ENCODE peak calls at places on chromosomes 4 and X, in four cellular contexts. D is H1, O is upper lobe of right lung, G is body of pancreas. I is an unnamed sample.

GRCh38 chrX:72569786-72570185 is 2.9 kb downstream of the HDAC8 start:
- DNase-seq in D (no peak), G (no peak), O (no peak), I (no peak)

GRCh38 chr4:169270156-169270809 is 473 bp downstream of the SH3RF1 start:
- DNase-seq in G (peak; percentile 87), D (peak; percentile 82), O (peak; percentile 84), I (peak; percentile 53)

GRCh38 chr4:2327579-2327978 is 65.7 kb upstream of the MXD4 start:
- DNase-seq in D (no peak), O (no peak), G (no peak), I (no peak)

GRCh38 chr4:23686169-23686903 is 203.5 kb downstream of the PPARGC1A start:
- DNase-seq in O (no peak), D (no peak), G (no peak), I (no peak)

GRCh38 chr4:181756451-181756850 is 486.8 kb upstream of the TENM3 start:
- DNase-seq in G (no peak), D (no peak), O (no peak), I (no peak)

GRCh38 chr4:89617256-89617655 is 219.7 kb downstream of the SNCA start:
- DNase-seq in D (no peak), O (no peak), G (no peak), I (no peak)

GRCh38 chr4:139675651-139676050 is 10.0 kb downstream of the MGST2 start:
- DNase-seq in O (no peak), D (no peak), G (no peak), I (no peak)

GRCh38 chr4:140901736-140902336 is 145.7 kb upstream of the TBC1D9 start:
- DNase-seq in D (no peak), G (no peak), O (no peak), I (no peak)

GRCh38 chrX:135985123-135985973 is at the start of gene SLC9A6:
- DNase-seq in G (peak; percentile 84), D (peak; percentile 66), O (peak; percentile 90), I (peak; percentile 82)

GRCh38 chrX:17046478-17047097 is 100.1 kb downstream of the REPS2 start:
- DNase-seq in O (no peak), D (peak; percentile 53), G (peak; percentile 84), I (peak; percentile 52)

GRCh38 chr4:16588170-16588569 is 310.3 kb downstream of the LDB2 start:
- DNase-seq in O (no peak), D (no peak), G (no peak), I (no peak)
- H3K27ac ChIP-seq in O (no peak overlapping the region), D (no peak overlapping the region), G (no peak overlapping the region), I (no peak overlapping the region)

DNA sequence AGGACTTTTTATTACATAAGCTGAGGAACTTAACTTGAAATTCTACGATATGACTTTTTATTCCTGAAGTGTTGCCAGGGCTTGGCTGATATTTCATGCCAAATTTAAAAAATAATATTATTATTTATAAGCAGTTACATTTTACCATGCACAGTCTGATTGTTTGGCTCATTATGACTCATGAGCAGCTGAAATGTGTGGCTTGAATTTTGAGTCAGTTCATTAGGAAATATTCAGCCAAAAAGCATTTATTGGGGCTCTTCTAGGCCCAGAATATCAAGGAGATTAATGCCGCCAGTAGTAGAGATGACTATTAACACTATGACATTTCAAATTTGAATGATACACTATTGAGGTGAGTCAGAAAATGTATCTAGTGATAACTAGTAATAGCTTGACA is 128.9 kb upstream of the LIMCH1 start:
- DNase-seq in D (no peak), G (no peak), O (no peak), I (no peak)
- H3K4me1 ChIP-seq in D (no peaks in the 10 kb centered on the region), G (peaks cover 13% of the 10 kb centered on the region), O (peaks cover 25% of the 10 kb centered on the region), I (peaks cover 60% of the 10 kb centered on the region)

GRCh38 chr4:24867766-24868296 is 45.0 kb downstream of the CCDC149 start:
- DNase-seq in O (no peak), D (no peak), G (no peak), I (no peak)
- H3K36me3 ChIP-seq in O (peaks cover 20% of the 10 kb centered on the region), D (peaks cover 2% of the 10 kb centered on the region), G (no peaks in the 10 kb centered on the region), I (peaks cover 57% of the 10 kb centered on the region)

GRCh38 chrX:103329991-103330390 is at the start of gene TCEAL7:
- DNase-seq in O (no peak), D (no peak), G (no peak), I (peak; percentile 64)
- H3K27ac ChIP-seq in O (no peak within 1 kb of the TSS), D (no peak within 1 kb of the TSS), G (no peak within 1 kb of the TSS), I (no peak within 1 kb of the TSS)

GRCh38 chr4:147776600-147777175 is 44.8 kb downstream of the ARHGAP10 start:
- DNase-seq in D (no peak), G (no peak), O (no peak), I (no peak)

GRCh38 chr4:147780137-147780777 is 48.4 kb downstream of the ARHGAP10 start:
- DNase-seq in D (no peak), O (peak; percentile 78), G (no peak), I (peak; percentile 61)

GRCh38 chr4:147779449-147779848 is 47.6 kb downstream of the ARHGAP10 start:
- DNase-seq in D (no peak), O (no peak), G (no peak), I (no peak)

GRCh38 chr4:147778942-147779341 is 47.1 kb downstream of the ARHGAP10 start:
- DNase-seq in O (no peak), G (no peak), D (no peak), I (no peak)

GRCh38 chr4:147777456-147778091 is 45.7 kb downstream of the ARHGAP10 start:
- DNase-seq in O (no peak), D (no peak), G (no peak), I (no peak)
- H3K4me1 ChIP-seq in O (peaks cover 16% of the 10 kb centered on the region), D (no peaks in the 10 kb centered on the region), G (peaks cover 11% of the 10 kb centered on the region), I (no peaks in the 10 kb centered on the region)

DNA sequence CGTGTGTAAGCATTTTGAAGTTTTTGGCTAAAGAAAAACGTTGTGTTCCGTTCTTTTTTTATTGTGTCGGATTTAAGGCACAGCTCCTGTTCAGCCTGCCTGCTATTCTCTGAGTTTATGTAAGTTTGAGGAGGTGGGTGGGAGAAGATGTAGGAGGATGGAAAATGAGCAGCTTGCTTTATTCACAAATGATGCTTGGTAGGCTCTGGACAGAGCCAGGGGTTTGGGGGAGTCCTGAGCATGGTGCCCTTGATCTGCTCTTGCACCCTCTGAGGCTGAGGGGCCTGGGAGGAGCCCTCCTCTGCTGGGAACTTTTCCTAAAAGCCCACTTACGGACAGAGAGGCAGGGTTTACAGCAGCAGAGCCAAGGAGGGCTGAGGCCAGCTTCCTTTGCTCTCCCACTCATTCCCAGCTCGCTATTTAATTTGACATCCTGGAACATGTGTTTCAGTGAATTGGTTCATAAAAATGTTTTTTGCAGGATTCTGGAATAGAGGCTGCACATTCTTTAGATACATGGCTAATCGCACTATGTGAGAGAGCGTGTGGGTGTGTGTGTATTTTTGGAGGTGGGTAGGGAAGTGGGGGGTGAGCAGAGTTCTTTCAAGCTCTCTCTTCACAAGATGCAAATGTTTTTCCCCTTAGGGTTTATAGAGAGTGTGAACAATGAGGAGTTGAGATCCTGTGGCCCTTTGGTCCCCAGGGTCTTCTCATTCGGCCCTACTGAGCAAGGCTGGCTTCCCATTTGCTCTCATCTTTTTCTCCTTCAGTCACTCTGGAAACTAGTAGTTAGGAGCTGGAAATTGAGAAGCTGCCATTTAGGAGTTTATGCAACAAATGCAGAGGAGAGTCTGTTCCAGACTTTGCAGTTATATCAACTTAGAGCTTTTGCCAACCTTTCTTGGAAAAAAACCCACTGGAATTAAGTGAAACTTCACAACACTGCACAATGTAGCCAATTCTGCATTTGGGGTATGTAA is 32.1 kb downstream of the TMEM131L start:
- DNase-seq in O (no peak), D (peak; percentile 41), G (no peak), I (no peak)
- H3K36me3 ChIP-seq in O (no peaks in the 10 kb centered on the region), D (no peaks in the 10 kb centered on the region), G (no peaks in the 10 kb centered on the region), I (no peaks in the 10 kb centered on the region)

GRCh38 chrX:45669715-45670360 is 469.2 kb upstream of the DIPK2B start:
- DNase-seq in G (no peak), D (no peak), O (no peak), I (no peak)

GRCh38 chrX:45664727-45665290 is 464.1 kb upstream of the DIPK2B start:
- DNase-seq in O (no peak), D (no peak), G (no peak), I (no peak)

GRCh38 chrX:45668686-45669443 is 468.2 kb upstream of the DIPK2B start:
- DNase-seq in O (no peak), D (no peak), G (no peak), I (no peak)

GRCh38 chrX:45667666-45668065 is 467.0 kb upstream of the DIPK2B start:
- DNase-seq in O (no peak), G (no peak), D (no peak), I (no peak)
- H3K27ac ChIP-seq in O (no peak overlapping the region), G (no peak overlapping the region), D (no peak overlapping the region), I (no peak overlapping the region)